ENCODE peak calls at places on chromosomes 5 and 9, in ten cellular contexts. One of them, this sample, is unnamed.

GRCh38 chr9:105608685-105609598 is 51.0 kb downstream of the FKTN start:
- DNase-seq in AG04449: peak; percentile 2
- DNase-seq in sigmoid colon: no peak
- DNase-seq in cardiac fibroblast: peak; percentile 70
- DNase-seq in A549: peak; percentile 36
- DNase-seq in skeletal muscle cell: peak; percentile 4
- DNase-seq in HFF-Myc: peak; percentile 11
- DNase-seq in lung: no peak
- DNase-seq in upper lobe of right lung: no peak
- DNase-seq in heart right ventricle: no peak
- DNase-seq in this sample: peak; percentile 11

GRCh38 chr5:139360384-139360783 is 18.7 kb downstream of the PAIP2 start:
- DNase-seq in lung: no peak
- DNase-seq in HFF-Myc: no peak
- DNase-seq in heart right ventricle: no peak
- DNase-seq in upper lobe of right lung: no peak
- DNase-seq in sigmoid colon: no peak
- DNase-seq in A549: no peak
- DNase-seq in AG04449: no peak
- DNase-seq in cardiac fibroblast: no peak
- DNase-seq in skeletal muscle cell: no peak
- DNase-seq in this sample: no peak

GRCh38 chr9:108928386-108928785 is 5.5 kb downstream of the ELP1 start:
- DNase-seq in lung: no peak
- DNase-seq in A549: no peak
- DNase-seq in cardiac fibroblast: no peak
- DNase-seq in skeletal muscle cell: no peak
- DNase-seq in sigmoid colon: no peak
- DNase-seq in HFF-Myc: no peak
- DNase-seq in heart right ventricle: no peak
- DNase-seq in AG04449: no peak
- DNase-seq in upper lobe of right lung: no peak
- DNase-seq in this sample: no peak

GRCh38 chr5:16815432-16815831 is 120.7 kb downstream of the MYO10 start:
- DNase-seq in heart right ventricle: no peak
- DNase-seq in skeletal muscle cell: no peak
- DNase-seq in A549: no peak
- DNase-seq in sigmoid colon: no peak
- DNase-seq in cardiac fibroblast: no peak
- DNase-seq in upper lobe of right lung: no peak
- DNase-seq in lung: no peak
- DNase-seq in AG04449: no peak
- DNase-seq in HFF-Myc: no peak
- DNase-seq in this sample: no peak

GRCh38 chr9:110189001-110189400 is 19.0 kb downstream of the C9orf152 start:
- DNase-seq in HFF-Myc: no peak
- DNase-seq in heart right ventricle: no peak
- DNase-seq in lung: peak; percentile 76
- DNase-seq in A549: no peak
- DNase-seq in skeletal muscle cell: no peak
- DNase-seq in sigmoid colon: peak; percentile 90
- DNase-seq in AG04449: no peak
- DNase-seq in upper lobe of right lung: peak; percentile 85
- DNase-seq in cardiac fibroblast: no peak
- DNase-seq in this sample: no peak

GRCh38 chr5:81750308-81751008 is 439 bp downstream of the SSBP2 start:
- DNase-seq in lung: no peak
- DNase-seq in A549: peak; percentile 26
- DNase-seq in AG04449: no peak
- DNase-seq in cardiac fibroblast: no peak
- DNase-seq in sigmoid colon: no peak
- DNase-seq in skeletal muscle cell: no peak
- DNase-seq in upper lobe of right lung: peak; percentile 67
- DNase-seq in heart right ventricle: no peak
- DNase-seq in HFF-Myc: no peak
- DNase-seq in this sample: no peak

GRCh38 chr5:147669113-147669869 is 113.2 kb downstream of the JAKMIP2 start:
- DNase-seq in AG04449: no peak
- DNase-seq in sigmoid colon: peak; percentile 75
- DNase-seq in A549: no peak
- DNase-seq in upper lobe of right lung: no peak
- DNase-seq in lung: no peak
- DNase-seq in cardiac fibroblast: no peak
- DNase-seq in skeletal muscle cell: no peak
- DNase-seq in heart right ventricle: no peak
- DNase-seq in HFF-Myc: no peak
- DNase-seq in this sample: no peak

GRCh38 chr9:110919609-110920008 is 118.7 kb downstream of the LPAR1 start:
- DNase-seq in skeletal muscle cell: peak; percentile 92
- DNase-seq in cardiac fibroblast: peak; percentile 88
- DNase-seq in lung: no peak
- DNase-seq in sigmoid colon: no peak
- DNase-seq in HFF-Myc: peak; percentile 80
- DNase-seq in AG04449: no peak
- DNase-seq in A549: peak; percentile 57
- DNase-seq in upper lobe of right lung: no peak
- DNase-seq in heart right ventricle: no peak
- DNase-seq in this sample: no peak

GRCh38 chr9:92147030-92147853 is 32.0 kb upstream of the SPTLC1 start:
- DNase-seq in HFF-Myc: peak; percentile 89
- DNase-seq in sigmoid colon: peak; percentile 82
- DNase-seq in AG04449: peak; percentile 47
- DNase-seq in heart right ventricle: no peak
- DNase-seq in A549: peak; percentile 51
- DNase-seq in cardiac fibroblast: peak; percentile 84
- DNase-seq in skeletal muscle cell: peak; percentile 81
- DNase-seq in upper lobe of right lung: peak; percentile 80
- DNase-seq in lung: peak; percentile 54
- DNase-seq in this sample: peak; percentile 85

GRCh38 chr9:92141144-92142129 is 26.2 kb upstream of the SPTLC1 start:
- DNase-seq in skeletal muscle cell: no peak
- DNase-seq in upper lobe of right lung: no peak
- DNase-seq in heart right ventricle: peak; percentile 34
- DNase-seq in AG04449: no peak
- DNase-seq in sigmoid colon: peak; percentile 68
- DNase-seq in A549: no peak
- DNase-seq in lung: no peak
- DNase-seq in HFF-Myc: no peak
- DNase-seq in cardiac fibroblast: peak; percentile 37
- DNase-seq in this sample: no peak

GRCh38 chr9:92147854-92148184 is 32.6 kb upstream of the SPTLC1 start:
- DNase-seq in sigmoid colon: no peak
- DNase-seq in upper lobe of right lung: no peak
- DNase-seq in lung: no peak
- DNase-seq in A549: no peak
- DNase-seq in skeletal muscle cell: no peak
- DNase-seq in heart right ventricle: no peak
- DNase-seq in AG04449: no peak
- DNase-seq in HFF-Myc: no peak
- DNase-seq in cardiac fibroblast: no peak
- DNase-seq in this sample: no peak

GRCh38 chr9:92142329-92142728 is 27.1 kb upstream of the SPTLC1 start:
- DNase-seq in A549: no peak
- DNase-seq in HFF-Myc: no peak
- DNase-seq in lung: no peak
- DNase-seq in cardiac fibroblast: no peak
- DNase-seq in AG04449: no peak
- DNase-seq in heart right ventricle: no peak
- DNase-seq in sigmoid colon: no peak
- DNase-seq in upper lobe of right lung: no peak
- DNase-seq in skeletal muscle cell: no peak
- DNase-seq in this sample: no peak

GRCh38 chr9:92146610-92147009 is 31.4 kb upstream of the SPTLC1 start:
- DNase-seq in heart right ventricle: no peak
- DNase-seq in HFF-Myc: no peak
- DNase-seq in AG04449: no peak
- DNase-seq in upper lobe of right lung: no peak
- DNase-seq in lung: no peak
- DNase-seq in A549: no peak
- DNase-seq in sigmoid colon: no peak
- DNase-seq in cardiac fibroblast: peak; percentile 59
- DNase-seq in skeletal muscle cell: no peak
- DNase-seq in this sample: no peak
- H3K4me3 ChIP-seq in heart right ventricle: no peak overlapping the region
- H3K4me3 ChIP-seq in HFF-Myc: no peak overlapping the region
- H3K4me3 ChIP-seq in AG04449: no peak overlapping the region
- H3K4me3 ChIP-seq in upper lobe of right lung: no peak overlapping the region
- H3K4me3 ChIP-seq in lung: no peak overlapping the region
- H3K4me3 ChIP-seq in A549: no peak overlapping the region
- H3K4me3 ChIP-seq in sigmoid colon: no peak overlapping the region
- H3K4me3 ChIP-seq in cardiac fibroblast: no peak overlapping the region
- H3K4me3 ChIP-seq in skeletal muscle cell: no peak overlapping the region
- H3K4me3 ChIP-seq in this sample: no peak overlapping the region

GRCh38 chr9:131606896-131607567 is 61.7 kb downstream of the PRRT1B start:
- DNase-seq in AG04449: no peak
- DNase-seq in cardiac fibroblast: no peak
- DNase-seq in sigmoid colon: no peak
- DNase-seq in A549: no peak
- DNase-seq in heart right ventricle: no peak
- DNase-seq in HFF-Myc: no peak
- DNase-seq in lung: no peak
- DNase-seq in upper lobe of right lung: no peak
- DNase-seq in skeletal muscle cell: no peak
- DNase-seq in this sample: no peak

GRCh38 chr9:131610231-131610761 is 65.0 kb downstream of the PRRT1B start:
- DNase-seq in cardiac fibroblast: peak; percentile 95
- DNase-seq in upper lobe of right lung: no peak
- DNase-seq in AG04449: peak; percentile 31
- DNase-seq in heart right ventricle: no peak
- DNase-seq in sigmoid colon: peak; percentile 84
- DNase-seq in HFF-Myc: no peak
- DNase-seq in lung: no peak
- DNase-seq in skeletal muscle cell: peak; percentile 58
- DNase-seq in A549: no peak
- DNase-seq in this sample: peak; percentile 45

GRCh38 chr9:131607591-131607990 is 62.3 kb downstream of the PRRT1B start:
- DNase-seq in upper lobe of right lung: no peak
- DNase-seq in heart right ventricle: no peak
- DNase-seq in AG04449: no peak
- DNase-seq in lung: no peak
- DNase-seq in sigmoid colon: no peak
- DNase-seq in A549: no peak
- DNase-seq in skeletal muscle cell: no peak
- DNase-seq in cardiac fibroblast: no peak
- DNase-seq in HFF-Myc: no peak
- DNase-seq in this sample: no peak

GRCh38 chr9:131608469-131609115 is 63.3 kb downstream of the PRRT1B start:
- DNase-seq in upper lobe of right lung: no peak
- DNase-seq in HFF-Myc: peak; percentile 55
- DNase-seq in heart right ventricle: peak; percentile 59
- DNase-seq in sigmoid colon: peak; percentile 93
- DNase-seq in lung: peak; percentile 69
- DNase-seq in cardiac fibroblast: peak; percentile 92
- DNase-seq in AG04449: peak; percentile 54
- DNase-seq in skeletal muscle cell: peak; percentile 57
- DNase-seq in A549: peak; percentile 81
- DNase-seq in this sample: peak; percentile 68

DNA sequence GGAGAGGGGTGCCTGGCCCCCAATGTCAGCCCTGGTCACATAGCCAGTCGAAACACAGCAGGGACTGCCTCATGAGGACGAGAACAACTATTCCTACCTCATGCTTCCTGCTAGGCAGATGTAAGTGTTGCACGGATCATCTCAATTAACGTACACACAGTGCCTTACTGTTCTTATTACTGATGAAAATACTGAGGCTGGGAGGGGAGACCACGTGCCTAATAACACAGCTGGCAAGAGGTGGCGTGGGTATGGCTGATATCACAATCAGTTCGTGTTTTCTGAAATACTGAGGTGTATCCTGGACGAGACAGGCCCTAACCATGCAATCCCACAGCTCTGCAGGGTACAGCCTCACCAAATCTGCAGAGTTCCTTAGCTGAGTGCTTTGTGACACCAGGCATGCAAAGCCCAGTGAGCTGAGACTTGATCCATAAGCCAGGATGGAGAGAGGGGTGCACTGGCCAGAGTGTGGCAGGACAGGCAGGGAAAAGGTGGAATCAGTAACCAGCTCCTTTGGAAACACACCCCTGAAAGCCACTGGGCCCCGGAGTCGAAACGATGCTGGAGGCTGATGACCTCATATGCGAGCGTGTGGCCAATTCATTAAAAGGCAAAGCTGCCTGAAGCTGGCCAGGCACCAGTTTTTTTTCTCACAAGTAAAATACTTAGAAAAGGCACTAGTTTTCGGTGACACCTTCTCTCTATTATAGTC is 64.0 kb downstream of the PRRT1B start:
- DNase-seq in A549: peak; percentile 10
- DNase-seq in sigmoid colon: peak; percentile 89
- DNase-seq in skeletal muscle cell: no peak
- DNase-seq in lung: no peak
- DNase-seq in AG04449: peak; percentile 19
- DNase-seq in upper lobe of right lung: no peak
- DNase-seq in heart right ventricle: no peak
- DNase-seq in cardiac fibroblast: peak; percentile 75
- DNase-seq in HFF-Myc: no peak
- DNase-seq in this sample: no peak
- H3K4me3 ChIP-seq in A549: no peak overlapping the region
- H3K4me3 ChIP-seq in sigmoid colon: no peak overlapping the region
- H3K4me3 ChIP-seq in skeletal muscle cell: no peak overlapping the region
- H3K4me3 ChIP-seq in lung: no peak overlapping the region
- H3K4me3 ChIP-seq in AG04449: peak overlapping the region; percentile 15
- H3K4me3 ChIP-seq in upper lobe of right lung: no peak overlapping the region
- H3K4me3 ChIP-seq in heart right ventricle: peak overlapping the region; percentile 18
- H3K4me3 ChIP-seq in cardiac fibroblast: no peak overlapping the region
- H3K4me3 ChIP-seq in HFF-Myc: no peak overlapping the region
- H3K4me3 ChIP-seq in this sample: peak overlapping the region; percentile 33

DNA sequence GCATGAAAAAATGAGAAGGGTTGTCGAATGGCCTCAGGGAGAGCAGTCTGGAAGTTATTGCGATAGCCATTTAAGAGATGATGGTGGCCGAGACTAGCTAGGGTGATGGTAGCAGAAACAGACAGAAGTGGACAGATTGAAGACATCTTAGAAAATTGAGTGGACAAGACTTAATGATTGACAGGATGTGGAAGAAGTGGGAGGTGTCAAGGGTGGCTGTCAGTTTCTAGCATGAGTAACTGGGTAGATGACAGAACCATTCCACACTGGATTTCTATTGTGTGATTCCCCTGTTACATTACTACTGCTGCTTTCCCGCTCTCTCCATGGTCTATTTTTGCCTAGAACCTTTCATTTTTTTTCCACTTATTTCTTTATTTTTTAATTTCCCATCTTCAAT is 12.6 kb downstream of the CHMP5 start:
- DNase-seq in cardiac fibroblast: no peak
- DNase-seq in AG04449: no peak
- DNase-seq in A549: no peak
- DNase-seq in heart right ventricle: no peak
- DNase-seq in sigmoid colon: no peak
- DNase-seq in upper lobe of right lung: no peak
- DNase-seq in lung: no peak
- DNase-seq in HFF-Myc: no peak
- DNase-seq in skeletal muscle cell: no peak
- DNase-seq in this sample: no peak
- H3K4me3 ChIP-seq in cardiac fibroblast: no peak overlapping the region
- H3K4me3 ChIP-seq in AG04449: no peak overlapping the region
- H3K4me3 ChIP-seq in A549: no peak overlapping the region
- H3K4me3 ChIP-seq in heart right ventricle: no peak overlapping the region
- H3K4me3 ChIP-seq in sigmoid colon: no peak overlapping the region
- H3K4me3 ChIP-seq in upper lobe of right lung: no peak overlapping the region
- H3K4me3 ChIP-seq in lung: no peak overlapping the region
- H3K4me3 ChIP-seq in HFF-Myc: no peak overlapping the region
- H3K4me3 ChIP-seq in skeletal muscle cell: no peak overlapping the region
- H3K4me3 ChIP-seq in this sample: no peak overlapping the region

GRCh38 chr5:176369934-176370711 is 4.8 kb downstream of the ARL10 start:
- DNase-seq in lung: no peak
- DNase-seq in AG04449: no peak
- DNase-seq in HFF-Myc: no peak
- DNase-seq in heart right ventricle: no peak
- DNase-seq in upper lobe of right lung: no peak
- DNase-seq in A549: no peak
- DNase-seq in skeletal muscle cell: no peak
- DNase-seq in cardiac fibroblast: no peak
- DNase-seq in sigmoid colon: no peak
- DNase-seq in this sample: no peak

GRCh38 chr5:176368726-176369125 is 3.4 kb downstream of the ARL10 start:
- DNase-seq in cardiac fibroblast: no peak
- DNase-seq in sigmoid colon: no peak
- DNase-seq in heart right ventricle: no peak
- DNase-seq in A549: no peak
- DNase-seq in upper lobe of right lung: no peak
- DNase-seq in skeletal muscle cell: no peak
- DNase-seq in AG04449: no peak
- DNase-seq in lung: no peak
- DNase-seq in HFF-Myc: no peak
- DNase-seq in this sample: no peak

GRCh38 chr5:176364765-176365662 is at the start of gene ARL10:
- DNase-seq in lung: no peak
- DNase-seq in cardiac fibroblast: peak; percentile 38
- DNase-seq in skeletal muscle cell: peak; percentile 7
- DNase-seq in upper lobe of right lung: peak; percentile 77
- DNase-seq in A549: no peak
- DNase-seq in heart right ventricle: peak; percentile 57
- DNase-seq in AG04449: no peak
- DNase-seq in HFF-Myc: no peak
- DNase-seq in sigmoid colon: no peak
- DNase-seq in this sample: no peak

GRCh38 chr5:176365663-176366574 is 632 bp downstream of the ARL10 start:
- DNase-seq in cardiac fibroblast: peak; percentile 50
- DNase-seq in heart right ventricle: peak; percentile 59
- DNase-seq in lung: no peak
- DNase-seq in skeletal muscle cell: peak; percentile 24
- DNase-seq in upper lobe of right lung: peak; percentile 67
- DNase-seq in HFF-Myc: no peak
- DNase-seq in AG04449: no peak
- DNase-seq in sigmoid colon: peak; percentile 74
- DNase-seq in A549: no peak
- DNase-seq in this sample: no peak

DNA sequence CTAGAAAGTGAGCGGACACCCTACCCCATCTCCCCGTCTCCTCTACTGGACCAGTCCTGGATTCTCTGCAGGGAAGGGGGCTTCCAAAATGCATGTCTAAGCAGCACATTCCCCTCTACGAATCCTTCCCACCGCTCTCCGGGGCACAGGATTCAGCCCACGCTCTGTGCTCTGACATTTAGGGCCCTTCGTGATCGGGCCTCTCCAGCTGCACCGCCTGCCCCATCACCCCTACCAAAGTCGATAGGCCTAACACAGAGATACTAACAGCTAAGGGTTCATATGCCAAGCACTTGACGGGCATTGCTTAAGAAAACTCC is 1.2 kb downstream of the ARL10 start:
- DNase-seq in lung: no peak
- DNase-seq in cardiac fibroblast: no peak
- DNase-seq in heart right ventricle: no peak
- DNase-seq in HFF-Myc: no peak
- DNase-seq in sigmoid colon: no peak
- DNase-seq in A549: no peak
- DNase-seq in AG04449: no peak
- DNase-seq in upper lobe of right lung: no peak
- DNase-seq in skeletal muscle cell: no peak
- DNase-seq in this sample: no peak
- H3K4me3 ChIP-seq in lung: no peak overlapping the region
- H3K4me3 ChIP-seq in cardiac fibroblast: peak overlapping the region; percentile 65
- H3K4me3 ChIP-seq in heart right ventricle: peak overlapping the region; percentile 78
- H3K4me3 ChIP-seq in HFF-Myc: peak overlapping the region; percentile 69
- H3K4me3 ChIP-seq in sigmoid colon: peak overlapping the region; percentile 47
- H3K4me3 ChIP-seq in A549: no peak overlapping the region
- H3K4me3 ChIP-seq in AG04449: peak overlapping the region; percentile 70
- H3K4me3 ChIP-seq in upper lobe of right lung: no peak overlapping the region
- H3K4me3 ChIP-seq in skeletal muscle cell: peak overlapping the region; percentile 71
- H3K4me3 ChIP-seq in this sample: peak overlapping the region; percentile 75

This sample was measured in AG04450.